ENCODE peak calls at places on chromosomes 11 and 22, in seven cellular contexts. One of them, this sample, is unnamed. For H3K4me1 and H3K27me3, the result is how much of the 10 kb centered on the place peaks cover.

GRCh38 chr22:49887716-49888115 is 30.5 kb downstream of the ALG12 start:
- DNase-seq in CD4-positive, alpha-beta memory T cell: no peak
- DNase-seq in effector memory CD4-positive, alpha-beta T cell: no peak
- DNase-seq in right lobe of liver: no peak
- DNase-seq in right cardiac atrium: no peak
- DNase-seq in naive thymus-derived CD4-positive, alpha-beta T cell: no peak
- DNase-seq in GM23248: no peak
- DNase-seq in this sample: no peak

GRCh38 chr22:17402304-17402703 is 33.0 kb downstream of the CECR2 start:
- DNase-seq in CD4-positive, alpha-beta memory T cell: no peak
- DNase-seq in effector memory CD4-positive, alpha-beta T cell: no peak
- DNase-seq in right lobe of liver: no peak
- DNase-seq in right cardiac atrium: no peak
- DNase-seq in naive thymus-derived CD4-positive, alpha-beta T cell: no peak
- DNase-seq in GM23248: no peak
- DNase-seq in this sample: no peak

GRCh38 chr22:32745251-32745995 is 56.1 kb upstream of the TIMP3 start:
- DNase-seq in CD4-positive, alpha-beta memory T cell: no peak
- DNase-seq in effector memory CD4-positive, alpha-beta T cell: no peak
- DNase-seq in right lobe of liver: no peak
- DNase-seq in right cardiac atrium: peak
- DNase-seq in naive thymus-derived CD4-positive, alpha-beta T cell: no peak
- DNase-seq in GM23248: peak
- DNase-seq in this sample: peak

GRCh38 chr22:50169774-50170341 is 673 bp upstream of the PANX2 start:
- DNase-seq in CD4-positive, alpha-beta memory T cell: no peak
- DNase-seq in effector memory CD4-positive, alpha-beta T cell: no peak
- DNase-seq in right lobe of liver: peak
- DNase-seq in right cardiac atrium: peak
- DNase-seq in naive thymus-derived CD4-positive, alpha-beta T cell: no peak
- DNase-seq in GM23248: peak
- DNase-seq in this sample: no peak

GRCh38 chr22:32204856-32205722 is at the start of gene RFPL2:
- DNase-seq in CD4-positive, alpha-beta memory T cell: peak
- DNase-seq in effector memory CD4-positive, alpha-beta T cell: no peak
- DNase-seq in right lobe of liver: peak
- DNase-seq in right cardiac atrium: no peak
- DNase-seq in naive thymus-derived CD4-positive, alpha-beta T cell: peak
- DNase-seq in GM23248: peak
- DNase-seq in this sample: no peak

GRCh38 chr11:19595840-19596751 is 116.5 kb upstream of the NAV2 start:
- DNase-seq in CD4-positive, alpha-beta memory T cell: no peak
- DNase-seq in effector memory CD4-positive, alpha-beta T cell: no peak
- DNase-seq in right lobe of liver: peak
- DNase-seq in right cardiac atrium: peak
- DNase-seq in naive thymus-derived CD4-positive, alpha-beta T cell: no peak
- DNase-seq in GM23248: peak
- DNase-seq in this sample: peak

GRCh38 chr11:24760681-24761080 is 263.8 kb downstream of the LUZP2 start:
- DNase-seq in CD4-positive, alpha-beta memory T cell: no peak
- DNase-seq in effector memory CD4-positive, alpha-beta T cell: no peak
- DNase-seq in right lobe of liver: no peak
- DNase-seq in right cardiac atrium: no peak
- DNase-seq in naive thymus-derived CD4-positive, alpha-beta T cell: no peak
- DNase-seq in GM23248: no peak
- DNase-seq in this sample: no peak

GRCh38 chr11:69524291-69524882 is 42.9 kb downstream of the LINC01488 start:
- DNase-seq in CD4-positive, alpha-beta memory T cell: no peak
- DNase-seq in effector memory CD4-positive, alpha-beta T cell: no peak
- DNase-seq in right lobe of liver: peak
- DNase-seq in right cardiac atrium: no peak
- DNase-seq in naive thymus-derived CD4-positive, alpha-beta T cell: no peak
- DNase-seq in GM23248: peak
- DNase-seq in this sample: no peak

GRCh38 chr11:18727499-18728236 is 1.7 kb upstream of the IGSF22 start:
- DNase-seq in CD4-positive, alpha-beta memory T cell: peak
- DNase-seq in effector memory CD4-positive, alpha-beta T cell: peak
- DNase-seq in right lobe of liver: no peak
- DNase-seq in right cardiac atrium: no peak
- DNase-seq in naive thymus-derived CD4-positive, alpha-beta T cell: peak
- DNase-seq in GM23248: peak
- DNase-seq in this sample: no peak

GRCh38 chr11:111634981-111635705 is 32.9 kb downstream of the SIK2 start:
- DNase-seq in CD4-positive, alpha-beta memory T cell: no peak
- DNase-seq in effector memory CD4-positive, alpha-beta T cell: no peak
- DNase-seq in right lobe of liver: no peak
- DNase-seq in right cardiac atrium: no peak
- DNase-seq in naive thymus-derived CD4-positive, alpha-beta T cell: no peak
- DNase-seq in GM23248: peak
- DNase-seq in this sample: no peak

GRCh38 chr11:28110108-28110838 is 2.1 kb downstream of the METTL15 start:
- DNase-seq in CD4-positive, alpha-beta memory T cell: peak
- DNase-seq in effector memory CD4-positive, alpha-beta T cell: peak
- DNase-seq in right lobe of liver: peak
- DNase-seq in right cardiac atrium: peak
- DNase-seq in naive thymus-derived CD4-positive, alpha-beta T cell: peak
- DNase-seq in GM23248: peak
- DNase-seq in this sample: peak

GRCh38 chr22:36822581-36822980 is 5.7 kb upstream of the PVALB start:
- DNase-seq in CD4-positive, alpha-beta memory T cell: no peak
- DNase-seq in effector memory CD4-positive, alpha-beta T cell: no peak
- DNase-seq in right lobe of liver: no peak
- DNase-seq in right cardiac atrium: no peak
- DNase-seq in naive thymus-derived CD4-positive, alpha-beta T cell: no peak
- DNase-seq in GM23248: no peak
- DNase-seq in this sample: no peak

GRCh38 chr11:135002236-135002635 is 590.2 kb upstream of the B3GAT1 start:
- DNase-seq in CD4-positive, alpha-beta memory T cell: no peak
- DNase-seq in effector memory CD4-positive, alpha-beta T cell: no peak
- DNase-seq in right lobe of liver: no peak
- DNase-seq in right cardiac atrium: no peak
- DNase-seq in naive thymus-derived CD4-positive, alpha-beta T cell: no peak
- DNase-seq in GM23248: no peak
- DNase-seq in this sample: no peak

GRCh38 chr22:30286813-30287625 is 2.3 kb downstream of the CASTOR1 start:
- DNase-seq in CD4-positive, alpha-beta memory T cell: peak
- DNase-seq in effector memory CD4-positive, alpha-beta T cell: peak
- DNase-seq in right lobe of liver: peak
- DNase-seq in right cardiac atrium: peak
- DNase-seq in naive thymus-derived CD4-positive, alpha-beta T cell: peak
- DNase-seq in GM23248: peak
- DNase-seq in this sample: no peak

GRCh38 chr11:67271212-67271547 is 4.9 kb downstream of the GRK2 start:
- DNase-seq in CD4-positive, alpha-beta memory T cell: no peak
- DNase-seq in effector memory CD4-positive, alpha-beta T cell: no peak
- DNase-seq in right lobe of liver: no peak
- DNase-seq in right cardiac atrium: no peak
- DNase-seq in naive thymus-derived CD4-positive, alpha-beta T cell: no peak
- DNase-seq in GM23248: no peak
- DNase-seq in this sample: no peak
- H3K4me3 ChIP-seq in CD4-positive, alpha-beta memory T cell: peak
- H3K4me3 ChIP-seq in effector memory CD4-positive, alpha-beta T cell: peak
- H3K4me3 ChIP-seq in right lobe of liver: peak
- H3K4me3 ChIP-seq in right cardiac atrium: no peak
- H3K4me3 ChIP-seq in naive thymus-derived CD4-positive, alpha-beta T cell: peak
- H3K4me3 ChIP-seq in GM23248: no peak
- H3K4me3 ChIP-seq in this sample: no peak

DNA sequence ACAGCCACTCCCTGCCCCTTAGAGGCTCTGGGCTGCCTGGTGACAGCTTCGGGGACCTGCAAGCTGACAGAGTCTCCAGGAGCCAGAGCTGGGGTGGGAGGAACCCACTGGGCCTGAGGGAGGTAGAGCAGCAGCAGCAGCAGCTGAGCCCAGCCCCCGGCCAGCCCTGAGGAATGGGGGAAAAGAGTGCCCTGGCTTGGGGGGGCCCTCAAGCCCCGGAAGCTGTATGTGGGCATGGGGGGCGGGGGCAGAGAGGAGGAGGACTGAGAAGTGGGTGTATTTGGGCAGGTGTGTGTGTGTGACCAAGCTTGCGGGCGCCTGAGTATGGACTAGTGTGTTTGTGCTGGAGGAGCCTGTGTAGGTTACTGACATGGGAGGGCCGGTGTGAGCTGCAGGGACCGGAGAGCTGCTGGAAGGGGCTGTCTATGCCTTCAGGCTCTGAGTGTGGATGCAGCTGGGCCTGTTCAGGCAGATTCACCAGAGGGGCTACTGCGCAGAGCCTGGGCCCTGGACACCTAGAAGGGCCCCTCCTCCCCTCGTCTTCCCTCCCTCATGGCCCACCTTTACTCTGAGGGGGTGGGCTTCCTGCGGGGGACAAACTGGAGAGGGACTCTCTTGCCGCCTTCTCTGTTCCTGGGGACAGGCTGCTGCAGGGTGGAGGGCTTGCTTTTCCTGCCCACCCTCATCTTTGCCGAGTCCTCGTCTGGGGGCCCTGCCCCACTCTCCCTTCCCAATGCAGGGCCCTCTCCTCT is 28.0 kb downstream of the ST3GAL4 start:
- DNase-seq in CD4-positive, alpha-beta memory T cell: no peak
- DNase-seq in effector memory CD4-positive, alpha-beta T cell: no peak
- DNase-seq in right lobe of liver: no peak
- DNase-seq in right cardiac atrium: peak
- DNase-seq in naive thymus-derived CD4-positive, alpha-beta T cell: no peak
- DNase-seq in GM23248: no peak
- DNase-seq in this sample: no peak
- H3K4me1 ChIP-seq in CD4-positive, alpha-beta memory T cell: under half
- H3K4me1 ChIP-seq in effector memory CD4-positive, alpha-beta T cell: under half
- H3K4me1 ChIP-seq in right lobe of liver: under half
- H3K4me1 ChIP-seq in right cardiac atrium: under half
- H3K4me1 ChIP-seq in naive thymus-derived CD4-positive, alpha-beta T cell: under half
- H3K4me1 ChIP-seq in GM23248: under half
- H3K4me1 ChIP-seq in this sample: under half

DNA sequence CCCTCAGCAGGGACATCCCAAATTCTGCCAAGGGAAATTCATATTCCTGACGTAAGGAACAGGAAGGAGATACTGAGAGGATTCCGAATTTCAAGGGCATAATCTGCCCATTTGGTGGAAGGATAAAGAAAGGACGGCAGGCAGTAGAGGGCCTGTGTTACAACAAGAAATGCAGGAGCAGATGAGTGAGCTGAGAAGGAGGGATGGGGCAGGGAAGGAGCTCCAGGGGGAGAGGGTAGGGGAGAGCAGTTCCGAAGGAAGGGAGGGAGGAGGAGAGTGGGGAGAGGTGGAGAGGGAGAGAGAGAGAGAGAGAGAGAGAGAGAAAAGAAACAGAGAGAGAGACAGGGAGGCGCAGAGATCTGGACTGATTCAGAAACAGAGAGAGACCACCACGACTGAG is 851 bp downstream of the OPCML start:
- DNase-seq in CD4-positive, alpha-beta memory T cell: no peak
- DNase-seq in effector memory CD4-positive, alpha-beta T cell: no peak
- DNase-seq in right lobe of liver: no peak
- DNase-seq in right cardiac atrium: no peak
- DNase-seq in naive thymus-derived CD4-positive, alpha-beta T cell: no peak
- DNase-seq in GM23248: no peak
- DNase-seq in this sample: no peak
- H3K27me3 ChIP-seq in CD4-positive, alpha-beta memory T cell: under half
- H3K27me3 ChIP-seq in effector memory CD4-positive, alpha-beta T cell: under half
- H3K27me3 ChIP-seq in right lobe of liver: under half
- H3K27me3 ChIP-seq in right cardiac atrium: under half
- H3K27me3 ChIP-seq in naive thymus-derived CD4-positive, alpha-beta T cell: under half
- H3K27me3 ChIP-seq in GM23248: under half
- H3K27me3 ChIP-seq in this sample: under half

DNA sequence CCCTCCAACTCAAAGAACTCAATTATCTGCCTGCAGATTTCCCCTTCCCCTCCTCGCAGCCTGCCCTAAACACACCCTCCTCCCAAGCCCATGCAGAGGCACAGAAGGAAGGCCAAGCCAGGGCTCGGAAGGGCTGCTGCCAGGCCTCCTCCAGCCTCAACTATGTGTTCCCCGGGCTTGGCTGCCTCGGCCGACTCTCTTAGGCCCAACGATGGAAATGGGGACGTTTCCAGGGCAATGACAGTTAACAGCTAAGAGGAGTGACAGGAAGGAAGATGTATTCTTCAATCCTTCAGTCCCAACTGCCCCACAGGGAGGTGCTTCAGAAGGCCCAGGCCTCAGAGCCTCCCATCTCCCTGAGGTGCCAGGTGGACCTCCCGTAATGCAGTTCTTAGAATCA is 104.0 kb upstream of the AKIP1 start:
- DNase-seq in CD4-positive, alpha-beta memory T cell: no peak
- DNase-seq in effector memory CD4-positive, alpha-beta T cell: no peak
- DNase-seq in right lobe of liver: no peak
- DNase-seq in right cardiac atrium: no peak
- DNase-seq in naive thymus-derived CD4-positive, alpha-beta T cell: no peak
- DNase-seq in GM23248: no peak
- DNase-seq in this sample: no peak
- H3K4me3 ChIP-seq in CD4-positive, alpha-beta memory T cell: no peak
- H3K4me3 ChIP-seq in effector memory CD4-positive, alpha-beta T cell: no peak
- H3K4me3 ChIP-seq in right lobe of liver: no peak
- H3K4me3 ChIP-seq in right cardiac atrium: no peak
- H3K4me3 ChIP-seq in naive thymus-derived CD4-positive, alpha-beta T cell: no peak
- H3K4me3 ChIP-seq in GM23248: peak
- H3K4me3 ChIP-seq in this sample: peak